ENCODE peak calls at places on chromosomes 7 and 10, in four cellular contexts. One of them, this sample, is unnamed.

GRCh38 chr7:151802469-151802846 is 74.5 kb downstream of the PRKAG2 start:
- DNase-seq in GM12891: no peak
- DNase-seq in HepG2: no peak
- DNase-seq in K562: no peak
- DNase-seq in this sample: no peak

GRCh38 chr10:123634221-123634620 is 31.9 kb upstream of the GPR26 start:
- DNase-seq in GM12891: no peak
- DNase-seq in HepG2: no peak
- DNase-seq in K562: no peak
- DNase-seq in this sample: no peak

GRCh38 chr10:23291551-23292334 is 52.9 kb downstream of the C10orf67 start:
- DNase-seq in GM12891: no peak
- DNase-seq in HepG2: no peak
- DNase-seq in K562: no peak
- DNase-seq in this sample: no peak

GRCh38 chr7:144399946-144400345 is 3.5 kb downstream of the NOBOX start:
- DNase-seq in GM12891: no peak
- DNase-seq in HepG2: no peak
- DNase-seq in K562: no peak
- DNase-seq in this sample: no peak

GRCh38 chr7:139909379-139910050 is 80.5 kb downstream of the TBXAS1 start:
- DNase-seq in GM12891: no peak
- DNase-seq in HepG2: no peak
- DNase-seq in K562: peak
- DNase-seq in this sample: no peak

GRCh38 chr7:130913721-130914588 is 179.9 kb upstream of the KLF14 start:
- DNase-seq in GM12891: no peak
- DNase-seq in HepG2: no peak
- DNase-seq in K562: no peak
- DNase-seq in this sample: no peak

GRCh38 chr10:133391761-133392518 is 2.0 kb upstream of the MTG1 start:
- DNase-seq in GM12891: no peak
- DNase-seq in HepG2: no peak
- DNase-seq in K562: no peak
- DNase-seq in this sample: no peak

GRCh38 chr7:28957822-28958234 is 302 bp downstream of the TRIL start:
- DNase-seq in GM12891: peak
- DNase-seq in HepG2: no peak
- DNase-seq in K562: no peak
- DNase-seq in this sample: peak

GRCh38 chr7:17593854-17594419 is 295.5 kb downstream of the AHR start:
- DNase-seq in GM12891: no peak
- DNase-seq in HepG2: no peak
- DNase-seq in K562: no peak
- DNase-seq in this sample: no peak

GRCh38 chr7:926061-927030 is 28.1 kb downstream of the ADAP1 start:
- DNase-seq in GM12891: no peak
- DNase-seq in HepG2: peak
- DNase-seq in K562: no peak
- DNase-seq in this sample: no peak

GRCh38 chr7:105707967-105708580 is 126.8 kb upstream of the EFCAB10 start:
- DNase-seq in GM12891: no peak
- DNase-seq in HepG2: no peak
- DNase-seq in K562: no peak
- DNase-seq in this sample: no peak

GRCh38 chr10:99775850-99776249 is 6.6 kb upstream of the ABCC2 start:
- DNase-seq in GM12891: no peak
- DNase-seq in HepG2: peak
- DNase-seq in K562: peak
- DNase-seq in this sample: no peak

GRCh38 chr10:44463511-44464121 is 78.7 kb upstream of the CXCL12 start:
- DNase-seq in GM12891: no peak
- DNase-seq in HepG2: no peak
- DNase-seq in K562: no peak
- DNase-seq in this sample: no peak

GRCh38 chr10:21494221-21495001 is 31.1 kb downstream of the SKIDA1 start:
- DNase-seq in GM12891: no peak
- DNase-seq in HepG2: no peak
- DNase-seq in K562: no peak
- DNase-seq in this sample: no peak

GRCh38 chr7:101632641-101633040 is 3.5 kb upstream of the MYL10 start:
- DNase-seq in GM12891: no peak
- DNase-seq in HepG2: no peak
- DNase-seq in K562: no peak
- DNase-seq in this sample: no peak

GRCh38 chr10:86650151-86650550 is 4.2 kb upstream of the OPN4 start:
- DNase-seq in GM12891: no peak
- DNase-seq in HepG2: no peak
- DNase-seq in K562: no peak
- DNase-seq in this sample: no peak

GRCh38 chr10:51683031-51683830 is 16.2 kb downstream of the CSTF2T start:
- DNase-seq in GM12891: no peak
- DNase-seq in HepG2: no peak
- DNase-seq in K562: no peak
- DNase-seq in this sample: no peak

GRCh38 chr10:35421553-35422178 is 85.4 kb downstream of the CCNY start:
- DNase-seq in GM12891: no peak
- DNase-seq in HepG2: peak
- DNase-seq in K562: no peak
- DNase-seq in this sample: no peak

GRCh38 chr10:5400843-5401242 is 3.8 kb downstream of the TUBAL3 start:
- DNase-seq in GM12891: no peak
- DNase-seq in HepG2: no peak
- DNase-seq in K562: no peak
- DNase-seq in this sample: no peak

GRCh38 chr7:153022796-153023592 is 263.4 kb downstream of the ACTR3B start:
- DNase-seq in GM12891: no peak
- DNase-seq in HepG2: no peak
- DNase-seq in K562: no peak
- DNase-seq in this sample: no peak

GRCh38 chr7:148803094-148803493 is 81.0 kb downstream of the EZH2 start:
- DNase-seq in GM12891: no peak
- DNase-seq in HepG2: no peak
- DNase-seq in K562: no peak
- DNase-seq in this sample: no peak

GRCh38 chr7:134640842-134641715 is 5.6 kb upstream of the BPGM start:
- DNase-seq in GM12891: no peak
- DNase-seq in HepG2: no peak
- DNase-seq in K562: no peak
- DNase-seq in this sample: no peak

GRCh38 chr10:104336829-104337526 is 1.3 kb downstream of the ITPRIP start:
- DNase-seq in GM12891: no peak
- DNase-seq in HepG2: peak
- DNase-seq in K562: no peak
- DNase-seq in this sample: no peak

GRCh38 chr7:28955723-28956607 is 2.2 kb downstream of the TRIL start:
- DNase-seq in GM12891: peak
- DNase-seq in HepG2: peak
- DNase-seq in K562: no peak
- DNase-seq in this sample: peak

GRCh38 chr10:46520941-46521340 is 35.5 kb downstream of the GPRIN2 start:
- DNase-seq in GM12891: no peak
- DNase-seq in HepG2: no peak
- DNase-seq in K562: no peak
- DNase-seq in this sample: no peak

GRCh38 chr7:105652359-105652993 is 71.2 kb upstream of the EFCAB10 start:
- DNase-seq in GM12891: peak
- DNase-seq in HepG2: peak
- DNase-seq in K562: peak
- DNase-seq in this sample: peak

GRCh38 chr10:681670-682318 is 7.7 kb downstream of the DIP2C start:
- DNase-seq in GM12891: no peak
- DNase-seq in HepG2: peak
- DNase-seq in K562: no peak
- DNase-seq in this sample: no peak

GRCh38 chr7:80600046-80600445 is 38.4 kb upstream of the CD36 start:
- DNase-seq in GM12891: no peak
- DNase-seq in HepG2: no peak
- DNase-seq in K562: no peak
- DNase-seq in this sample: no peak

GRCh38 chr7:2668401-2668800 is 19.6 kb upstream of the AMZ1 start:
- DNase-seq in GM12891: no peak
- DNase-seq in HepG2: no peak
- DNase-seq in K562: no peak
- DNase-seq in this sample: no peak

GRCh38 chr7:27662490-27663205 is at the start of gene HIBADH:
- DNase-seq in GM12891: peak
- DNase-seq in HepG2: peak
- DNase-seq in K562: peak
- DNase-seq in this sample: peak

GRCh38 chr10:29712108-29712507 is 77.3 kb upstream of the SVIL start:
- DNase-seq in GM12891: no peak
- DNase-seq in HepG2: peak
- DNase-seq in K562: no peak
- DNase-seq in this sample: no peak

GRCh38 chr7:141839256-141839655 is 2.0 kb downstream of the PRSS37 start:
- DNase-seq in GM12891: no peak
- DNase-seq in HepG2: no peak
- DNase-seq in K562: no peak
- DNase-seq in this sample: no peak

DNA sequence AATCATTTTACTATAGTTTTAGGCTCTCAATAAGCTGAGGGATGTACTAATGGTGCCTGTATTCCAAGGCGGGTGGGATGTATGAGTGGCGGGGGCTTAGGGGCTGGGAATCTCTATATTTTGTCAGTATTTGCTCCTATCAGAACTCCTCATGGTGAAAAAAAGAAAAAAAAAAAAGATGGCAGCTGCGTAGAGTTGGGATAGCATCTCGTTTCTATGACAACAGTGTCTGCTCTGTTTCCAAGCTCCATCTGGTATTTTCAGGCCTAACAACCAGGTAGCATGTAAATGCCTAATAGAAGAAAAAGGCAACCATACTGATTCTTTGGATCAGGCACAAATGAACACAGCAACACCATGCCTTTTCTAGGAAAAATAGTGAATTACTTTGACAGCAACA is 11.7 kb upstream of the CCDC172 start:
- DNase-seq in GM12891: no peak
- DNase-seq in HepG2: no peak
- DNase-seq in K562: no peak
- DNase-seq in this sample: no peak
- TF ChIP-seq TAF1 in GM12891: no peak
- TF ChIP-seq TAF1 in HepG2: no peak
- TF ChIP-seq TAF1 in K562: no peak
- TF ChIP-seq TAF1 in this sample: no peak

GRCh38 chr10:131003455-131003854 is 308.1 kb downstream of the TCERG1L start:
- DNase-seq in GM12891: no peak
- DNase-seq in HepG2: no peak
- DNase-seq in K562: no peak
- DNase-seq in this sample: no peak

GRCh38 chr10:131001438-131001837 is 310.1 kb downstream of the TCERG1L start:
- DNase-seq in GM12891: no peak
- DNase-seq in HepG2: no peak
- DNase-seq in K562: no peak
- DNase-seq in this sample: no peak

GRCh38 chr10:131000737-131001136 is 310.8 kb downstream of the TCERG1L start:
- DNase-seq in GM12891: no peak
- DNase-seq in HepG2: no peak
- DNase-seq in K562: no peak
- DNase-seq in this sample: no peak

GRCh38 chr10:131000244-131000643 is 311.3 kb downstream of the TCERG1L start:
- DNase-seq in GM12891: no peak
- DNase-seq in HepG2: no peak
- DNase-seq in K562: no peak
- DNase-seq in this sample: no peak

GRCh38 chr10:131002031-131002861 is 309.3 kb downstream of the TCERG1L start:
- DNase-seq in GM12891: no peak
- DNase-seq in HepG2: no peak
- DNase-seq in K562: no peak
- DNase-seq in this sample: no peak
- TF ChIP-seq POLR2AphosphoS5 in GM12891: no peak
- TF ChIP-seq POLR2AphosphoS5 in HepG2: no peak
- TF ChIP-seq POLR2AphosphoS5 in K562: no peak
- TF ChIP-seq POLR2AphosphoS5 in this sample: no peak

DNA sequence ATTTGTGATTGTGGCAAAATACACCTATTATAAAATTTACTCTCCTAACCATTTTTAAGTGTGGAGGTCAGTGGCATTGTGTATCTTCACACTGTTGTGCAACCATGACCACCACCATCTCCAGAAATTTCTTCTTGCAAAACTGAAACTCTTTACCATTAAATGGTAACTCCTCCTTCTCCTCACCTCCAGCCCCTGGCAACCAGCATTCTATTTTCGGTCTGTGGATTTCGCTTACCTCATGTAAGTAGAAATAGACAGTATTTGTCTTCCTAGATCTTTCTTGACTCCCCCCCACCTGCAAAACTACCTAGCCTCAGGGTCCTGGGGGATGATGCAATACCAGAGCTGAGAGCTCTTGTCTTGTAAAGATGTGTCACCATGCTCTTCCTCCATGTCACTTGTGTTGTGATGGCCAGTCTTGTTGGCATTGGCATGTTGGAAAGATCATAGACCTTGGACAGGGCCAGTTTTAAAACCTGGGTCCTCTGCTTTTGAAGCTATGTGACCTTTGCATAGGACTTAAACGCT is 71.1 kb upstream of the EMX2 start:
- DNase-seq in GM12891: no peak
- DNase-seq in HepG2: no peak
- DNase-seq in K562: no peak
- DNase-seq in this sample: no peak
- TF ChIP-seq TAF1 in GM12891: no peak
- TF ChIP-seq TAF1 in HepG2: no peak
- TF ChIP-seq TAF1 in K562: no peak
- TF ChIP-seq TAF1 in this sample: no peak

DNA sequence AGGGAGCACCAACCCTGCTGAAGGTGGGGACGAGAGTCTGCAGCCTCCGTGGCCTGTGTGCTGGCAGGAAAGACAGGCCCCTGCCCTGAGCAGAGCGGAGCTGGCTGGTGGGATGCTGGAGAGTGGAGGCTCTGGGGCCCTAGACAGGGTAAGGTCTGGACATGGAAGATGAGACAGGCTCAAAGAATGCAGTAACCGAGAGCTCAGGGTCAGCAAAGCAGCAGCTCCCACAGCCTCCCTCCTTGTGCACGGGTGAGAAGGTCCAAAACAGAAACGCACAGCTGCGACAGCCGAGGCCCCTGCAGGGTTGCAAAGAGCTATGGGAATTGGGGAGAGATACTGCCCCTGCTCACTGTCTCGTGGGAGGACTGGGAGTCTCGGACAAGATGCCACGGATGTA is 80.5 kb downstream of the TNS3 start:
- DNase-seq in GM12891: no peak
- DNase-seq in HepG2: no peak
- DNase-seq in K562: no peak
- DNase-seq in this sample: no peak
- TF ChIP-seq POLR2AphosphoS5 in GM12891: no peak
- TF ChIP-seq POLR2AphosphoS5 in HepG2: no peak
- TF ChIP-seq POLR2AphosphoS5 in K562: no peak
- TF ChIP-seq POLR2AphosphoS5 in this sample: no peak

GRCh38 chr10:114403545-114404161 is 649 bp downstream of the AFAP1L2 start:
- DNase-seq in GM12891: peak
- DNase-seq in HepG2: no peak
- DNase-seq in K562: no peak
- DNase-seq in this sample: no peak
- TF ChIP-seq TAF1 in GM12891: no peak
- TF ChIP-seq TAF1 in HepG2: no peak
- TF ChIP-seq TAF1 in K562: no peak
- TF ChIP-seq TAF1 in this sample: no peak